ENCODE peak calls at places on chromosomes 6 and 20, in eight cellular contexts. P is H9, O is SJSA1, S is fibroblast of lung, A is GM23338, J is uterus, I is hepatocyte, M is heart right ventricle. F is an unnamed sample. For H3K4me1, the result is how much of the 10 kb centered on the place peaks cover.

GRCh38 chr20:21513881-21514540 is at the start of gene NKX2-2:
- DNase-seq in I (no peak), S (no peak), P (peak), A (peak), O (peak), J (no peak), M (no peak), F (no peak)

GRCh38 chr6:91464718-91465117 is 877.8 kb upstream of the MAP3K7 start:
- DNase-seq in I (no peak), S (no peak), A (no peak), J (no peak), P (no peak), O (no peak), M (no peak), F (no peak)

GRCh38 chr6:105753184-105754097 is 332.7 kb upstream of the PRDM1 start:
- DNase-seq in P (no peak), A (peak), M (peak), J (no peak), O (no peak), I (no peak), S (peak), F (no peak)

GRCh38 chr6:10759884-10760329 is 12.3 kb downstream of the TMEM14B start:
- DNase-seq in S (peak), O (peak), P (no peak), J (peak), M (no peak), I (peak), A (no peak), F (no peak)

GRCh38 chr20:59821788-59822187 is 111.6 kb downstream of the SYCP2 start:
- DNase-seq in J (no peak), P (no peak), I (no peak), M (no peak), A (no peak), S (no peak), O (no peak), F (no peak)

GRCh38 chr6:5125152-5126006 is 40.2 kb downstream of the PPP1R3G start:
- DNase-seq in J (no peak), P (no peak), A (no peak), I (peak), S (peak), M (no peak), O (peak), F (no peak)

GRCh38 chr20:50582591-50583234 is 72.5 kb downstream of the PTPN1 start:
- DNase-seq in I (no peak), A (no peak), J (no peak), M (no peak), S (no peak), O (no peak), P (no peak), F (peak)

GRCh38 chr20:3815703-3816315 is 4.5 kb upstream of the AP5S1 start:
- DNase-seq in A (no peak), M (no peak), P (no peak), S (no peak), I (no peak), O (no peak), J (no peak), F (no peak)

GRCh38 chr6:135640449-135641111 is 143.0 kb upstream of the AHI1 start:
- DNase-seq in M (no peak), I (no peak), S (no peak), A (no peak), J (no peak), O (no peak), P (no peak), F (no peak)

GRCh38 chr6:112237644-112238043 is 16.7 kb downstream of the LAMA4 start:
- DNase-seq in J (peak), M (peak), S (peak), O (no peak), A (no peak), I (no peak), P (no peak), F (no peak)

GRCh38 chr20:37242503-37242902 is 19.1 kb downstream of the GHRH start:
- DNase-seq in O (no peak), I (no peak), M (no peak), J (no peak), P (no peak), S (no peak), A (no peak), F (no peak)

GRCh38 chr20:37243076-37243936 is 18.3 kb downstream of the GHRH start:
- DNase-seq in O (no peak), M (no peak), S (no peak), J (no peak), I (no peak), A (peak), P (peak), F (no peak)

GRCh38 chr6:7166410-7167293 is 58.9 kb downstream of the RREB1 start:
- DNase-seq in S (peak), O (peak), A (no peak), M (no peak), P (no peak), J (no peak), I (no peak), F (no peak)

GRCh38 chr6:169926617-169927417 is 175.4 kb downstream of the ERMARD start:
- DNase-seq in J (no peak), I (no peak), S (no peak), P (no peak), M (no peak), O (no peak), A (no peak), F (no peak)

GRCh38 chr6:36177166-36177565 is 19.4 kb upstream of the BRPF3 start:
- DNase-seq in P (no peak), I (no peak), S (no peak), M (no peak), O (no peak), A (no peak), J (no peak), F (no peak)

GRCh38 chr6:75205776-75206334 is at the start of gene COL12A1:
- DNase-seq in J (peak), I (peak), A (peak), S (peak), O (peak), P (peak), M (peak), F (peak)

GRCh38 chr6:119985952-119986736 is 636.6 kb upstream of the MAN1A1 start:
- DNase-seq in I (no peak), A (no peak), O (no peak), M (no peak), S (no peak), P (no peak), J (no peak), F (peak)

GRCh38 chr6:42339991-42340401 is 111.7 kb downstream of the TRERF1 start:
- DNase-seq in S (no peak), M (no peak), P (no peak), A (no peak), I (no peak), O (peak), J (no peak), F (no peak)

GRCh38 chr6:25042599-25042936 is 106.8 kb upstream of the RIPOR2 start:
- DNase-seq in I (no peak), M (no peak), A (peak), J (no peak), P (no peak), S (no peak), O (no peak), F (no peak)

GRCh38 chr6:45367999-45368398 is 9.7 kb downstream of the SUPT3H start:
- DNase-seq in J (no peak), A (no peak), O (no peak), M (no peak), I (no peak), P (no peak), S (no peak), F (no peak)

GRCh38 chr20:6637160-6637579 is 130.3 kb upstream of the BMP2 start:
- DNase-seq in S (no peak), A (peak), J (no peak), P (peak), M (no peak), I (no peak), O (no peak), F (no peak)

GRCh38 chr6:30042476-30042875 is 18.6 kb upstream of the POLR1H start:
- DNase-seq in I (no peak), P (no peak), J (no peak), A (no peak), S (no peak), M (no peak), O (no peak), F (no peak)

GRCh38 chr6:163745566-163746400 is 331.3 kb downstream of the QKI start:
- DNase-seq in S (peak), P (no peak), O (peak), J (no peak), M (peak), A (no peak), I (peak), F (no peak)

GRCh38 chr20:32858873-32859372 is at the start of gene EFCAB8:
- DNase-seq in A (peak), P (peak), M (no peak), I (no peak), O (no peak), S (peak), J (no peak), F (no peak)

GRCh38 chr20:57289401-57290177 is 23.1 kb upstream of the BMP7 start:
- DNase-seq in J (no peak), O (no peak), M (no peak), P (no peak), S (no peak), A (no peak), I (no peak), F (no peak)

GRCh38 chr6:83086751-83087150 is 19.3 kb downstream of the DOP1A start:
- DNase-seq in A (no peak), M (no peak), S (no peak), J (no peak), I (no peak), O (no peak), P (no peak), F (no peak)

GRCh38 chr6:163457637-163458561 is 43.4 kb downstream of the QKI start:
- DNase-seq in I (peak), S (peak), J (peak), P (no peak), A (peak), O (peak), M (no peak), F (no peak)

GRCh38 chr6:168196385-168196860 is 117.4 kb upstream of the FRMD1 start:
- DNase-seq in I (no peak), O (no peak), J (peak), M (no peak), P (peak), S (no peak), A (no peak), F (no peak)

GRCh38 chr6:112338310-112338709 is 8.8 kb upstream of the RFPL4B start:
- DNase-seq in P (no peak), O (no peak), S (no peak), A (no peak), I (no peak), J (no peak), M (no peak), F (no peak)

GRCh38 chr6:45647341-45648138 is 269.8 kb upstream of the SUPT3H start:
- DNase-seq in S (no peak), P (no peak), A (no peak), J (no peak), I (no peak), M (no peak), O (no peak), F (no peak)

GRCh38 chr6:26304213-26305096 is 60.5 kb upstream of the BTN3A2 start:
- DNase-seq in O (no peak), M (peak), I (peak), J (peak), S (peak), A (peak), P (no peak), F (no peak)

GRCh38 chr6:127459231-127459641 is at the start of gene KIAA0408:
- DNase-seq in P (peak), S (peak), I (peak), O (peak), J (peak), A (peak), M (peak), F (no peak)

GRCh38 chr6:107124934-107125348 is 9.6 kb upstream of the BEND3 start:
- DNase-seq in O (no peak), I (no peak), M (no peak), P (no peak), A (peak), S (no peak), J (no peak), F (no peak)

GRCh38 chr6:163706688-163707087 is 292.2 kb downstream of the QKI start:
- DNase-seq in P (no peak), S (no peak), J (no peak), A (no peak), M (no peak), I (no peak), O (no peak), F (no peak)

GRCh38 chr6:25136879-25137278 is 142.3 kb upstream of the CARMIL1 start:
- DNase-seq in I (no peak), S (no peak), P (no peak), M (peak), A (no peak), O (no peak), J (peak), F (no peak)

GRCh38 chr6:104526383-104526782 is 333.3 kb downstream of the HACE1 start:
- DNase-seq in A (no peak), P (no peak), S (no peak), J (no peak), I (peak), M (no peak), O (no peak), F (no peak)

GRCh38 chr6:38270367-38270766 is 369.4 kb downstream of the BTBD9 start:
- DNase-seq in O (no peak), S (peak), A (no peak), P (no peak), M (no peak), J (no peak), I (no peak), F (no peak)

GRCh38 chr6:21163110-21163837 is 430.3 kb upstream of the SOX4 start:
- DNase-seq in S (peak), A (no peak), I (no peak), M (no peak), P (no peak), J (no peak), O (peak), F (no peak)

GRCh38 chr20:10322073-10323012 is 103.7 kb downstream of the SNAP25 start:
- DNase-seq in A (no peak), J (no peak), S (no peak), M (no peak), O (peak), I (no peak), P (no peak), F (no peak)

GRCh38 chr6:127201321-127201720 is 65.3 kb upstream of the RNF146 start:
- DNase-seq in I (no peak), J (no peak), A (no peak), P (no peak), M (no peak), O (peak), S (peak), F (no peak)

GRCh38 chr6:39932386-39932785 is 1.9 kb downstream of the MOCS1 start:
- DNase-seq in I (no peak), S (no peak), P (no peak), M (no peak), O (no peak), A (no peak), J (no peak), F (no peak)

GRCh38 chr6:39930540-39930939 is 3.7 kb downstream of the MOCS1 start:
- DNase-seq in J (no peak), S (no peak), O (no peak), A (no peak), I (no peak), M (no peak), P (no peak), F (no peak)

GRCh38 chr6:39933669-39934059 is 598 bp downstream of the MOCS1 start:
- DNase-seq in I (no peak), M (no peak), J (no peak), P (no peak), A (peak), O (no peak), S (no peak), F (no peak)

GRCh38 chr6:39929733-39930461 is 4.4 kb downstream of the MOCS1 start:
- DNase-seq in M (no peak), J (no peak), P (no peak), O (no peak), I (no peak), A (no peak), S (peak), F (peak)

GRCh38 chr6:39931607-39932006 is 2.7 kb downstream of the MOCS1 start:
- DNase-seq in S (no peak), J (no peak), M (no peak), P (no peak), I (no peak), O (no peak), A (no peak), F (no peak)
- H3K4me1 ChIP-seq in S (under half), J (under half), M (half or more), P (under half), I (under half), O (under half), A (under half), F (under half)

DNA sequence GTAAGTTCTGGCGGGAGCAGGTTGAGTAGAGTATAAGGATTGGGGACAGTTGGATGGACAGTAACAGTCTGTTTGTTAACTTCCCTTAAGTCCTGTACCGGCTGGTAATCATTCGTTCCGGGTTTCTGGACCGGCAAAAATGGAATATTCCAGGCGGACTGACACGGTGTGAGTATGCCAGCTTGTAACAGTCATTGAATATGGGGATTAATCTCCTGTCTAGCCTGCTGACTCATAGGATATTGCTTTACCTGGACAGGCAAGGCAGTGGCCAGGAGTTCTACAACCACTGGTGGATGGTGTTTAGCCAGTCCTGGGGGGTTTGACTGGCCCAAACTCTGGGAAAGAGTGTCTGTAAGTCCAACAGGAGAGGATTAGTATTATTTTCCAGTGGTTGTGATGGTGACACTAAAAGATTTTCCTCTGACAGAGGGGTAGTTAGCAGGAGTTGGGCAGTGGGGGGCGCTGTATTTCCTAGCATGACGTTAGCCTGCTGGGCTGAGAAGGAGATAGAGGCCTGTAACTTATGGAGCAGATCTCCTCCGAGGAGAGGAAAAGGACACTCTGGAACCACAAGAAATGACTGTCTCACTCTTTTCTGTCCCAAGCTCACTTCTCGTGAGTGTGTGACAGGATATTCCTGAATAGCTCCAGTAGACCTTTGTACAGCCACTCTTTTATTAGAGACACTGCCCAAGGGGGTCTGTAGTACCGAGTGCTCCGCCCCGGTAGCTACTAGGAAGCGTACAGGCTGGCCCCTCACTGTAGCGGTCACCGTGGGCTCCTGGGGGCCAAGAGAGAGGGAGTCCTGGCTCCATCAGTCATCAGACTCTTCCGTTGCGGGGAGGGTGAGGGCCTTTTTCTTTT is 152.2 kb downstream of the TRIM27 start:
- DNase-seq in M (no peak), P (peak), S (no peak), I (no peak), A (peak), J (no peak), O (no peak), F (no peak)
- H3K4me1 ChIP-seq in M (under half), P (under half), S (under half), I (under half), A (half or more), J (under half), O (under half), F (under half)

GRCh38 chr6:52515219-52515960 is 61.5 kb downstream of the TRAM2 start:
- DNase-seq in O (peak), S (no peak), A (no peak), P (no peak), I (no peak), J (no peak), M (no peak), F (no peak)

GRCh38 chr6:52513464-52513863 is 63.4 kb downstream of the TRAM2 start:
- DNase-seq in J (no peak), O (no peak), A (no peak), I (no peak), M (no peak), P (no peak), S (no peak), F (no peak)

GRCh38 chr6:52514514-52514913 is 62.3 kb downstream of the TRAM2 start:
- DNase-seq in S (peak), A (no peak), I (peak), J (peak), P (no peak), O (no peak), M (no peak), F (no peak)

GRCh38 chr6:52512199-52512598 is 64.7 kb downstream of the TRAM2 start:
- DNase-seq in J (peak), P (no peak), A (no peak), M (peak), O (peak), S (peak), I (peak), F (no peak)

DNA sequence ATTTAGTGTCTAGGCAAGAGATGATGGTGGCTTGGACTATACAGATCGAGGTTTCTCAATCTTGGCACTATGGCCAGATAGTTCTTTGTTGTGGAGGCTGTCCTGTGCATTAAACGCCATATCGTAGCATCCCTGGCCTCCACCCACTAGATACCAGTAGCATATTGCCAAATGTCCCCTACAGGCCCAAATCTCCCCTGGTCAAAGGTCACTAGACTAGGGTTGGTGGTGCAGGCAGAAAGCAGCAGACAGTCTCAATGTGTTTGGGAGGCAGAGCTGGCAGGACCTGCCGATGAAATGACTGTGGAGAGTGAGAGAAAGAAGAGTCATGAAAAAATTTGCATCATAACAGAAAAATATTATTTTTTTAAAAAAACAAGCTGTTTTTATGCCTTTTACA is 63.0 kb downstream of the TRAM2 start:
- DNase-seq in A (no peak), P (no peak), M (no peak), J (no peak), O (no peak), S (no peak), I (no peak), F (no peak)
- H3K4me1 ChIP-seq in A (under half), P (under half), M (half or more), J (under half), O (half or more), S (half or more), I (under half), F (under half)

DNA sequence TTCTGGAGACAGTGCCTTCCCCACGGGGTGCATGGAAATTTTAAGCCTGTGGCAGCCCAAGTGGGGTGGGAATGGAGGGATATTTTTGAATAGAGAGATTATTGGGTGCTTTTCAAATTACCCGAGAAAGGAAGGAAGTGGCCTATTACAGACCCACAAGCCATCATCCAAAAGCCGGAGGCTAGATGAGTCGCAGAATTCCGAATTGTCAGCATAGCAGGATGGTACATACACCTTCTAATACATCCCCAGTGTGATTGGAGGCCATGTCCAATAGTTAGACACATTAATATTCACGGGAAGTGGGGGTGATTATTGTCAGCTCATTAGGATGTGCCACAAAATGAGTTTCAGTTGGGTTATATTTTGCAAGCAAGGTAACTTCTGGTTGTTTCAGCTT is 133.0 kb downstream of the FIG4 start:
- DNase-seq in P (no peak), J (no peak), O (no peak), I (no peak), S (no peak), A (no peak), M (no peak), F (no peak)
- H3K4me1 ChIP-seq in P (under half), J (under half), O (under half), I (under half), S (under half), A (under half), M (under half), F (under half)